ENCODE peak calls at places on chromosomes 2 and 18, in six cellular contexts. Y is prostate gland, G is H1, I is adrenal gland, L is sigmoid colon, C is stomach. J is an unnamed sample.

GRCh38 chr2:31877008-31877407 is 133.8 kb downstream of the MEMO1 start:
- DNase-seq in Y (no peak), G (no peak), I (no peak), L (no peak), C (no peak), J (no peak)

GRCh38 chr2:59540864-59541263 is 1012.6 kb downstream of the BCL11A start:
- DNase-seq in Y (no peak), G (no peak), I (no peak), L (no peak), C (no peak), J (no peak)

GRCh38 chr2:234681206-234681605 is 184.3 kb upstream of the ARL4C start:
- DNase-seq in Y (no peak), G (no peak), I (no peak), L (no peak), C (no peak), J (no peak)

GRCh38 chr2:105592288-105592687 is 152.4 kb upstream of the NCK2 start:
- DNase-seq in Y (no peak), G (no peak), I (no peak), L (no peak), C (no peak), J (no peak)

GRCh38 chr2:240412211-240412830 is 23.1 kb upstream of the GPC1 start:
- DNase-seq in Y (no peak), G (no peak), I (no peak), L (peak; percentile 53), C (peak; percentile 24), J (no peak)

GRCh38 chr2:41928593-41928992 is 119.2 kb upstream of the PKDCC start:
- DNase-seq in Y (no peak), G (no peak), I (peak; percentile 44), L (no peak), C (no peak), J (no peak)

GRCh38 chr18:9838144-9838877 is 47.5 kb upstream of the TXNDC2 start:
- DNase-seq in Y (no peak), G (peak; percentile 33), I (no peak), L (no peak), C (no peak), J (no peak)

GRCh38 chr2:102975996-102976636 is 214.3 kb downstream of the TMEM182 start:
- DNase-seq in Y (no peak), G (peak; percentile 36), I (peak; percentile 82), L (no peak), C (no peak), J (no peak)

GRCh38 chr18:54129448-54130134 is 94.9 kb downstream of the MBD2 start:
- DNase-seq in Y (no peak), G (no peak), I (no peak), L (no peak), C (no peak), J (no peak)

GRCh38 chr2:122748552-122749011 is 993.1 kb downstream of the TSN start:
- DNase-seq in Y (no peak), G (peak; percentile 3), I (no peak), L (no peak), C (no peak), J (no peak)

GRCh38 chr2:55364189-55365055 is 55.2 kb downstream of the CCDC88A start:
- DNase-seq in Y (peak; percentile 81), G (no peak), I (peak; percentile 76), L (peak; percentile 79), C (peak; percentile 34), J (no peak)

GRCh38 chr2:129667586-129667985 is 311.9 kb upstream of the RAB6C start:
- DNase-seq in Y (no peak), G (no peak), I (no peak), L (no peak), C (no peak), J (no peak)

GRCh38 chr2:127145255-127145899 is 38.4 kb upstream of the BIN1 start:
- DNase-seq in Y (no peak), G (no peak), I (peak; percentile 50), L (no peak), C (no peak), J (no peak)

GRCh38 chr2:155209696-155210449 is 511.4 kb downstream of the KCNJ3 start:
- DNase-seq in Y (no peak), G (no peak), I (no peak), L (no peak), C (no peak), J (no peak)

GRCh38 chr2:54497738-54498680 is 41.9 kb downstream of the SPTBN1 start:
- DNase-seq in Y (no peak), G (no peak), I (no peak), L (no peak), C (no peak), J (no peak)

GRCh38 chr2:116645155-116645554 is 1169.3 kb upstream of the DDX18 start:
- DNase-seq in Y (no peak), G (no peak), I (no peak), L (no peak), C (no peak), J (no peak)
- TF ChIP-seq CTCF in Y (no peak), G (no peak), I (no peak), L (no peak), C (no peak), J (no peak)

GRCh38 chr2:203535784-203536590 is 886 bp upstream of the RAPH1 start:
- DNase-seq in Y (no peak), G (no peak), I (no peak), L (no peak), C (no peak), J (no peak)

GRCh38 chr2:203534486-203535077 is 519 bp downstream of the RAPH1 start:
- DNase-seq in Y (peak; percentile 19), G (no peak), I (peak; percentile 60), L (peak; percentile 72), C (no peak), J (no peak)

GRCh38 chr2:203532957-203533695 is 2.0 kb downstream of the RAPH1 start:
- DNase-seq in Y (peak; percentile 4), G (no peak), I (peak; percentile 59), L (no peak), C (no peak), J (no peak)

GRCh38 chr2:203535078-203535783 is at the start of gene RAPH1:
- DNase-seq in Y (peak; percentile 83), G (peak; percentile 47), I (peak; percentile 90), L (peak; percentile 91), C (peak; percentile 87), J (no peak)

DNA sequence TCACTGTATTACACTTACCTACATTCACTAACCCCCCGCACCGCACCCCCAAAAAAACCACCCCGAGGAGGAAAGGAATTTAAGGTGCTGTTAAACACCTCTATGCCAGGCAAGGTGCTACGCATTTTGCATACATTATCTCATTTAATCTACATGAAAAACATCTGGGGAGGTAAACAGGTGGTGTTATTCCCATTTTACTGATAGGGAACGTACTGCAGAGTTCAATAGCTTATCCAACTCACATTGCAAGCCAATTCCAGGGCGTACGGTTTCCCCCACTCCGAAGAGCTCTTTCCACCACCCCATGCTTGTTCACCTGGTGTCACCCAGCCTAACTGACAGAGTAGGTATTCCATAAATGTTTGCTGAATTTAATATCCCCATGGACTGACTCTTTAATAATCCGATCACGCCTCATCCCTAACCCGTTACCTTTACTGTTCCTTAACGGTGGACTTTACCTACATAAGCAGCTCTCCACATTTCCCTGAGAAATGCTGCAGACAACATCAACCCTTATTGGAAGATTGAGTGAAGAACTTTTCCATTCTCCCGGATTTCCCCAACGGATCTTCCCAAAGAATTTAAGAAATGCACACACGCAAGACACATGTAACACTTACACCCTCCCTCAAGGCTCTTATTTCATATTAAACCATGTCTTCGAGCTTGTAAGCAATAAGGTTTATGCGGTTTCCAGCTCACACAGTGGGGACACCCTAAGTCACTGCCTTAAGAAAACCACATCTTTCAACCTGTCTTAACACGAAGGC is 1.2 kb downstream of the RAPH1 start:
- DNase-seq in Y (no peak), G (no peak), I (no peak), L (no peak), C (no peak), J (no peak)
- TF ChIP-seq POLR2A in Y (no peak), G (no peak), I (no peak), L (no peak), C (no peak), J (no peak)

GRCh38 chr2:217976301-217976700 is 26.5 kb downstream of the TNS1 start:
- DNase-seq in Y (no peak), G (no peak), I (no peak), L (peak; percentile 49), C (no peak), J (no peak)
- H3K4me1 ChIP-seq in Y (peaks cover 5% of the 10 kb centered on the region), G (peaks cover 10% of the 10 kb centered on the region), I (peaks cover 78% of the 10 kb centered on the region), L (peaks cover 93% of the 10 kb centered on the region), C (peaks cover 36% of the 10 kb centered on the region), J (peaks cover 81% of the 10 kb centered on the region)

DNA sequence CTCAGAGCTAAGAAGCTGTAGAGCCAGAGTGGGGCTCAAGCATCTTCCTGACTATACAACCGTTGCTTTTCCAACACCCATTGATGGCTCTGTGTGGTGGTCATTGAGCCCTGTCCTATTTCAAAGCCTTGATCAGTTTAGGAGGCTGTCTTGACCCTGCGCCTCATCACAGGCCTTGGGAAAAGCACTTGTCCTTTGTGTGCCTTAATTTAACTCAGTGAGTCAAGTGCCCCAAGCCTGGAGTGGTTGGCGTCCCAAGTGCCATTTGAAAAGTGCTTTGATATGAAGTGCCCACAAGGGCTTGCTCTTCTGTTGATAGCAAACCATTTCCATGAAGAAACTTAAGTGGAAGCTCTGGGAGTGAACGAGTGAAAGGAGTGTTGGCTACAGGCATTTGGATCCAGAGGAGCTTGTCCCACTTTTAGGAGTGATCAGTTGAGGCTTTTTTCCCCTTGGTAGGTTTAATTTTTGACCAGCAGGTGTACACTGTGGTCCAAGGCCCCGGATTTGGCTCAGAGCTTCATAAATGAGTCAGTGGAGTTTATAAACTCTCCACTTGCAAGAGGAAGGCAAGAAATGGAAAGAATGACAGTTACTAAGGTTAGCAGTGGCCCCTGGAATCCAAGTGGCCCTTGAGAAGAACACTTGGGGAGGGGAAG is 50.3 kb downstream of the ACTR2 start:
- DNase-seq in Y (no peak), G (no peak), I (no peak), L (no peak), C (no peak), J (no peak)
- TF ChIP-seq CTCF in Y (no peak), G (no peak), I (no peak), L (no peak), C (no peak), J (no peak)

DNA sequence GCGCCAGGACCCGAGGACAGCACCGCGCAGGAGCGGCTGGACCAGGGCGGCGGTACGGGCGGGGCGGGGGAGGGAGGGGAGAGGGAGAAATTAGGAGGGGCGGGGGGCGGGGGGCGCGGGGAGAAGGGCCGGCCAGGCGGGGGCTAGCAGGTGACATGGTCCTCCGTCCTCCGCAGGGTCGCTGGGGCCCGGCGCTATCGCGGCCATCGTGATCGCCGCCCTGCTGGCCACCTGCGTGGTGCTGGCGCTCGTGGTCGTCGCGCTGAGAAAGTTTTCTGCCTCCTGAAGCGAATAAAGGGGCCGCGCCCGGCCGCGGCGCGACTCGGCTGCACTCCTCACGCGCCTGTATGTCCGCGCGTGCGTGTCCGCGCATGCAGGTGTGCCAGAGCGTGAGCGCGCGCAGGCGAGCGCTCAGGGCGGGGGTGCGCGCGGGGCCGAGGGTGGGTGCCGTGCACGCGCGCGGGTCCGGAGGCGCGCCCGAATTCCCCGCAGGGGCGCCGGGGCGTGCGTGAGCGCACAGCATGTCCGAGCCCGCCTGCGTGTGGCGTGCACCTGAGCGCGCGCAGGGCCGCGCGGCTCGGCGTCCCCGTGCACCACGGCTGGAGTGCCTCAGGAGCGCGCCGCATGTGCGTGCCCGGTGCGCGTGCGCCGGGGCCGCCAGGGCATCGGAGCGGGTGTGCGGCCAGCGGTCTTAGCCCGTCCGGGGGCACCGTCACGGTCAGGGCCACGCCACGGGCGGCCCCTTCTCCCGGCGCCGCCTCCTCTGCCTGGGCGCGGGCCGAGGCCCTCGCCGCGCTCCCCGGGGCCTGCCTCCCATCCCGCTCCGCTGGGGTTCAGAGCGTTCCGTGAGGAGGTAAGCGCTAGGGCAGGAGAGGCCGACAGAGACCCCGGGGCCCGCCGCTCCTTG is 6.3 kb downstream of the SNORC start:
- DNase-seq in Y (peak; percentile 39), G (no peak), I (no peak), L (peak; percentile 36), C (peak; percentile 44), J (no peak)
- TF ChIP-seq POLR2A in Y (no peak), G (no peak), I (no peak), L (no peak), C (no peak), J (no peak)